ENCODE peak calls at places on chromosomes 7 and 10, in eight cellular contexts. One of them, this sample, is unnamed.

GRCh38 chr7:123682690-123683089 is 27.0 kb downstream of the LMOD2 start:
- DNase-seq in CD8-positive, alpha-beta T cell: no peak
- DNase-seq in brain microvascular endothelial cell: peak
- DNase-seq in stomach: no peak
- DNase-seq in CD4-positive, alpha-beta T cell: no peak
- DNase-seq in tibial artery: no peak
- DNase-seq in ascending aorta: no peak
- DNase-seq in caudate nucleus: no peak
- DNase-seq in this sample: no peak

GRCh38 chr7:5629941-5630340 is 151.5 kb downstream of the RNF216 start:
- DNase-seq in CD4-positive, alpha-beta T cell: peak
- DNase-seq in CD8-positive, alpha-beta T cell: peak
- DNase-seq in ascending aorta: no peak
- DNase-seq in stomach: no peak
- DNase-seq in tibial artery: no peak
- DNase-seq in caudate nucleus: no peak
- DNase-seq in brain microvascular endothelial cell: peak
- DNase-seq in this sample: no peak

GRCh38 chr10:43078986-43079273 is 2.1 kb downstream of the RET start:
- DNase-seq in tibial artery: no peak
- DNase-seq in caudate nucleus: no peak
- DNase-seq in brain microvascular endothelial cell: peak
- DNase-seq in CD8-positive, alpha-beta T cell: no peak
- DNase-seq in stomach: no peak
- DNase-seq in CD4-positive, alpha-beta T cell: no peak
- DNase-seq in ascending aorta: no peak
- DNase-seq in this sample: no peak

GRCh38 chr7:134940711-134941110 is 45.6 kb upstream of the AGBL3 start:
- DNase-seq in ascending aorta: no peak
- DNase-seq in stomach: no peak
- DNase-seq in caudate nucleus: no peak
- DNase-seq in tibial artery: no peak
- DNase-seq in brain microvascular endothelial cell: no peak
- DNase-seq in CD8-positive, alpha-beta T cell: no peak
- DNase-seq in CD4-positive, alpha-beta T cell: no peak
- DNase-seq in this sample: no peak

GRCh38 chr7:45236666-45237065 is 79.1 kb downstream of the RAMP3 start:
- DNase-seq in tibial artery: no peak
- DNase-seq in stomach: no peak
- DNase-seq in ascending aorta: no peak
- DNase-seq in CD8-positive, alpha-beta T cell: no peak
- DNase-seq in CD4-positive, alpha-beta T cell: no peak
- DNase-seq in caudate nucleus: no peak
- DNase-seq in brain microvascular endothelial cell: peak
- DNase-seq in this sample: no peak

GRCh38 chr10:94344522-94345122 is 18.1 kb downstream of the NOC3L start:
- DNase-seq in CD8-positive, alpha-beta T cell: no peak
- DNase-seq in tibial artery: no peak
- DNase-seq in ascending aorta: no peak
- DNase-seq in caudate nucleus: no peak
- DNase-seq in CD4-positive, alpha-beta T cell: no peak
- DNase-seq in stomach: no peak
- DNase-seq in brain microvascular endothelial cell: no peak
- DNase-seq in this sample: no peak

GRCh38 chr7:157080111-157080730 is 58.5 kb upstream of the UBE3C start:
- DNase-seq in CD8-positive, alpha-beta T cell: no peak
- DNase-seq in stomach: no peak
- DNase-seq in caudate nucleus: no peak
- DNase-seq in brain microvascular endothelial cell: no peak
- DNase-seq in CD4-positive, alpha-beta T cell: no peak
- DNase-seq in tibial artery: no peak
- DNase-seq in ascending aorta: no peak
- DNase-seq in this sample: no peak

GRCh38 chr7:157267956-157268355 is 68.8 kb upstream of the DNAJB6 start:
- DNase-seq in ascending aorta: no peak
- DNase-seq in caudate nucleus: no peak
- DNase-seq in tibial artery: no peak
- DNase-seq in CD8-positive, alpha-beta T cell: no peak
- DNase-seq in CD4-positive, alpha-beta T cell: no peak
- DNase-seq in stomach: no peak
- DNase-seq in brain microvascular endothelial cell: no peak
- DNase-seq in this sample: no peak

GRCh38 chr10:34808789-34809745 is 6.0 kb downstream of the PARD3 start:
- DNase-seq in CD4-positive, alpha-beta T cell: no peak
- DNase-seq in tibial artery: no peak
- DNase-seq in ascending aorta: no peak
- DNase-seq in brain microvascular endothelial cell: no peak
- DNase-seq in stomach: no peak
- DNase-seq in caudate nucleus: peak
- DNase-seq in CD8-positive, alpha-beta T cell: no peak
- DNase-seq in this sample: peak

GRCh38 chr7:55266243-55266642 is 98.9 kb upstream of the LANCL2 start:
- DNase-seq in caudate nucleus: no peak
- DNase-seq in tibial artery: no peak
- DNase-seq in stomach: no peak
- DNase-seq in CD8-positive, alpha-beta T cell: no peak
- DNase-seq in brain microvascular endothelial cell: no peak
- DNase-seq in CD4-positive, alpha-beta T cell: no peak
- DNase-seq in ascending aorta: no peak
- DNase-seq in this sample: no peak

GRCh38 chr7:21999896-22000295 is 54.2 kb upstream of the CDCA7L start:
- DNase-seq in caudate nucleus: no peak
- DNase-seq in tibial artery: no peak
- DNase-seq in brain microvascular endothelial cell: peak
- DNase-seq in CD8-positive, alpha-beta T cell: no peak
- DNase-seq in stomach: no peak
- DNase-seq in CD4-positive, alpha-beta T cell: no peak
- DNase-seq in ascending aorta: no peak
- DNase-seq in this sample: no peak

GRCh38 chr10:90800232-90800796 is 57.5 kb downstream of the HTR7 start:
- DNase-seq in stomach: no peak
- DNase-seq in CD4-positive, alpha-beta T cell: no peak
- DNase-seq in ascending aorta: no peak
- DNase-seq in caudate nucleus: no peak
- DNase-seq in tibial artery: no peak
- DNase-seq in CD8-positive, alpha-beta T cell: no peak
- DNase-seq in brain microvascular endothelial cell: no peak
- DNase-seq in this sample: no peak

GRCh38 chr7:99562832-99563231 is 4.4 kb downstream of the ZNF655 start:
- DNase-seq in tibial artery: no peak
- DNase-seq in stomach: no peak
- DNase-seq in CD8-positive, alpha-beta T cell: no peak
- DNase-seq in ascending aorta: no peak
- DNase-seq in brain microvascular endothelial cell: peak
- DNase-seq in CD4-positive, alpha-beta T cell: peak
- DNase-seq in caudate nucleus: peak
- DNase-seq in this sample: no peak

GRCh38 chr7:151768805-151769188 is 108.1 kb downstream of the PRKAG2 start:
- DNase-seq in CD4-positive, alpha-beta T cell: no peak
- DNase-seq in tibial artery: no peak
- DNase-seq in brain microvascular endothelial cell: no peak
- DNase-seq in ascending aorta: no peak
- DNase-seq in stomach: no peak
- DNase-seq in caudate nucleus: no peak
- DNase-seq in CD8-positive, alpha-beta T cell: no peak
- DNase-seq in this sample: no peak

GRCh38 chr7:19353158-19353557 is 207.9 kb upstream of the FERD3L start:
- DNase-seq in brain microvascular endothelial cell: peak
- DNase-seq in tibial artery: no peak
- DNase-seq in CD8-positive, alpha-beta T cell: no peak
- DNase-seq in caudate nucleus: no peak
- DNase-seq in CD4-positive, alpha-beta T cell: no peak
- DNase-seq in stomach: no peak
- DNase-seq in ascending aorta: no peak
- DNase-seq in this sample: no peak

GRCh38 chr10:106973301-106973700 is 191.2 kb downstream of the SORCS1 start:
- DNase-seq in ascending aorta: no peak
- DNase-seq in stomach: no peak
- DNase-seq in brain microvascular endothelial cell: no peak
- DNase-seq in CD4-positive, alpha-beta T cell: no peak
- DNase-seq in caudate nucleus: no peak
- DNase-seq in CD8-positive, alpha-beta T cell: no peak
- DNase-seq in tibial artery: no peak
- DNase-seq in this sample: no peak

GRCh38 chr10:103025696-103026095 is 107.6 kb downstream of the CNNM2 start:
- DNase-seq in brain microvascular endothelial cell: no peak
- DNase-seq in caudate nucleus: no peak
- DNase-seq in tibial artery: no peak
- DNase-seq in stomach: no peak
- DNase-seq in ascending aorta: no peak
- DNase-seq in CD4-positive, alpha-beta T cell: no peak
- DNase-seq in CD8-positive, alpha-beta T cell: no peak
- DNase-seq in this sample: no peak

GRCh38 chr7:5567810-5568209 is 144.2 kb upstream of the TNRC18 start:
- DNase-seq in CD8-positive, alpha-beta T cell: no peak
- DNase-seq in tibial artery: no peak
- DNase-seq in caudate nucleus: no peak
- DNase-seq in CD4-positive, alpha-beta T cell: no peak
- DNase-seq in ascending aorta: no peak
- DNase-seq in brain microvascular endothelial cell: no peak
- DNase-seq in stomach: no peak
- DNase-seq in this sample: no peak

GRCh38 chr10:73248259-73248724 is 1.2 kb upstream of the DNAJC9 start:
- DNase-seq in CD8-positive, alpha-beta T cell: no peak
- DNase-seq in tibial artery: no peak
- DNase-seq in CD4-positive, alpha-beta T cell: no peak
- DNase-seq in brain microvascular endothelial cell: no peak
- DNase-seq in stomach: no peak
- DNase-seq in caudate nucleus: no peak
- DNase-seq in ascending aorta: no peak
- DNase-seq in this sample: no peak
- H3K27ac ChIP-seq in CD8-positive, alpha-beta T cell: no peak
- H3K27ac ChIP-seq in tibial artery: no peak
- H3K27ac ChIP-seq in CD4-positive, alpha-beta T cell: no peak
- H3K27ac ChIP-seq in brain microvascular endothelial cell: no peak
- H3K27ac ChIP-seq in stomach: peak
- H3K27ac ChIP-seq in caudate nucleus: no peak
- H3K27ac ChIP-seq in ascending aorta: peak
- H3K27ac ChIP-seq in this sample: no peak

GRCh38 chr10:126616737-126617136 is 53.8 kb downstream of the C10orf90 start:
- DNase-seq in brain microvascular endothelial cell: no peak
- DNase-seq in CD4-positive, alpha-beta T cell: no peak
- DNase-seq in CD8-positive, alpha-beta T cell: no peak
- DNase-seq in ascending aorta: no peak
- DNase-seq in stomach: no peak
- DNase-seq in caudate nucleus: no peak
- DNase-seq in tibial artery: no peak
- DNase-seq in this sample: no peak

GRCh38 chr10:126617208-126617607 is 53.3 kb downstream of the C10orf90 start:
- DNase-seq in caudate nucleus: no peak
- DNase-seq in brain microvascular endothelial cell: no peak
- DNase-seq in CD8-positive, alpha-beta T cell: no peak
- DNase-seq in stomach: no peak
- DNase-seq in tibial artery: no peak
- DNase-seq in ascending aorta: no peak
- DNase-seq in CD4-positive, alpha-beta T cell: no peak
- DNase-seq in this sample: no peak

GRCh38 chr10:126621836-126622235 is 48.7 kb downstream of the C10orf90 start:
- DNase-seq in tibial artery: no peak
- DNase-seq in stomach: no peak
- DNase-seq in ascending aorta: no peak
- DNase-seq in brain microvascular endothelial cell: no peak
- DNase-seq in CD8-positive, alpha-beta T cell: no peak
- DNase-seq in CD4-positive, alpha-beta T cell: no peak
- DNase-seq in caudate nucleus: peak
- DNase-seq in this sample: no peak

GRCh38 chr10:126618466-126618865 is 52.0 kb downstream of the C10orf90 start:
- DNase-seq in brain microvascular endothelial cell: no peak
- DNase-seq in tibial artery: no peak
- DNase-seq in CD8-positive, alpha-beta T cell: no peak
- DNase-seq in ascending aorta: no peak
- DNase-seq in CD4-positive, alpha-beta T cell: no peak
- DNase-seq in stomach: no peak
- DNase-seq in caudate nucleus: no peak
- DNase-seq in this sample: no peak
- H3K27ac ChIP-seq in brain microvascular endothelial cell: no peak
- H3K27ac ChIP-seq in tibial artery: no peak
- H3K27ac ChIP-seq in CD8-positive, alpha-beta T cell: no peak
- H3K27ac ChIP-seq in ascending aorta: no peak
- H3K27ac ChIP-seq in CD4-positive, alpha-beta T cell: no peak
- H3K27ac ChIP-seq in stomach: no peak
- H3K27ac ChIP-seq in caudate nucleus: no peak
- H3K27ac ChIP-seq in this sample: no peak

GRCh38 chr7:94393251-94393758 is 1.4 kb upstream of the COL1A2 start:
- DNase-seq in CD4-positive, alpha-beta T cell: no peak
- DNase-seq in CD8-positive, alpha-beta T cell: no peak
- DNase-seq in tibial artery: no peak
- DNase-seq in ascending aorta: no peak
- DNase-seq in brain microvascular endothelial cell: peak
- DNase-seq in stomach: no peak
- DNase-seq in caudate nucleus: no peak
- DNase-seq in this sample: no peak
- H3K27ac ChIP-seq in CD4-positive, alpha-beta T cell: no peak
- H3K27ac ChIP-seq in CD8-positive, alpha-beta T cell: no peak
- H3K27ac ChIP-seq in tibial artery: peak
- H3K27ac ChIP-seq in ascending aorta: peak
- H3K27ac ChIP-seq in brain microvascular endothelial cell: peak
- H3K27ac ChIP-seq in stomach: peak
- H3K27ac ChIP-seq in caudate nucleus: no peak
- H3K27ac ChIP-seq in this sample: no peak

DNA sequence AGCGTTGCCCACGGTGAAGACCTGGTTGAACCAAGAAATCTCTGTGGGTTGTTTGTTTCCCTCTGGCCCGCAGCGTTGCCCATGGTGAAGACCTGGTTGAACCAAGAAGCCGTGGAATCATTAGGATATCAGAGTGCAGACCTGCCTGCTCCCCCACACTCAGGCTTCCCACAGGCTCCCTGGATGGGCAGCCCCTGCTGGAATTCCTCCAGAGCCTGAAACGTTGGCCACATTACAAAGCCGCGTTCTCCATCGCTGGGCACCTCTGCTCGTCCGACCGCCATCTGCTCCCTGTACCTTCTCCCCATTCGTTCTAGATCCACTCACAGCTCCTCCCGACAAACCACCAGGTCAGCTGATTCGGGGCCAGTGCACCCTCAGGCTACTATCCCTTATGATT is 266.9 kb upstream of the SHH start:
- DNase-seq in brain microvascular endothelial cell: no peak
- DNase-seq in stomach: no peak
- DNase-seq in CD4-positive, alpha-beta T cell: no peak
- DNase-seq in caudate nucleus: no peak
- DNase-seq in tibial artery: no peak
- DNase-seq in CD8-positive, alpha-beta T cell: no peak
- DNase-seq in ascending aorta: no peak
- DNase-seq in this sample: no peak
- H3K27ac ChIP-seq in brain microvascular endothelial cell: no peak
- H3K27ac ChIP-seq in stomach: no peak
- H3K27ac ChIP-seq in CD4-positive, alpha-beta T cell: no peak
- H3K27ac ChIP-seq in caudate nucleus: no peak
- H3K27ac ChIP-seq in tibial artery: no peak
- H3K27ac ChIP-seq in CD8-positive, alpha-beta T cell: no peak
- H3K27ac ChIP-seq in ascending aorta: no peak
- H3K27ac ChIP-seq in this sample: no peak